ENCODE peak calls at places on chromosomes 6 and 20, in nine cellular contexts. B, F, S, P, D, Z, Y, J and H are unnamed samples.

GRCh38 chr6:168515376-168515775 is 74.4 kb downstream of the SMOC2 start:
- DNase-seq in S (no peak), P (no peak), D (no peak), B (no peak), F (no peak), J (no peak), Z (no peak), Y (no peak), H (no peak)

GRCh38 chr6:166998256-166999144 is 697 bp upstream of the CEP43 start:
- DNase-seq in F (peak), P (no peak), D (no peak), B (no peak), Y (peak), Z (peak), J (peak), S (no peak), H (peak)

GRCh38 chr6:99282479-99283062 is 66.9 kb downstream of the FAXC start:
- DNase-seq in D (no peak), P (peak), F (peak), Y (peak), B (no peak), Z (peak), J (no peak), S (no peak), H (peak)

GRCh38 chr6:151807513-151808330 is at the start of gene ESR1:
- DNase-seq in Y (no peak), F (peak), J (no peak), P (no peak), D (no peak), Z (no peak), S (no peak), B (peak), H (no peak)

GRCh38 chr20:57902478-57902877 is 192.7 kb upstream of the PMEPA1 start:
- DNase-seq in P (peak), Y (peak), F (no peak), Z (no peak), D (no peak), B (no peak), J (no peak), S (peak), H (no peak)

GRCh38 chr20:63846128-63846771 is 15.0 kb upstream of the ABHD16B start:
- DNase-seq in S (no peak), F (no peak), J (no peak), D (no peak), Z (peak), B (no peak), P (no peak), Y (no peak), H (no peak)

GRCh38 chr6:98036344-98036743 is 753.3 kb upstream of the MMS22L start:
- DNase-seq in B (no peak), J (no peak), F (no peak), S (no peak), Y (no peak), D (no peak), Z (no peak), P (no peak), H (no peak)

GRCh38 chr20:12153616-12154015 is 235.9 kb downstream of the BTBD3 start:
- DNase-seq in P (peak), J (no peak), S (no peak), F (no peak), Y (no peak), B (peak), D (no peak), Z (no peak), H (peak)

GRCh38 chr20:57773059-57773815 is 63.4 kb upstream of the PMEPA1 start:
- DNase-seq in J (no peak), S (no peak), F (no peak), Z (no peak), Y (no peak), D (no peak), B (no peak), P (no peak), H (no peak)

GRCh38 chr6:15269619-15270018 is 23.8 kb downstream of the JARID2 start:
- DNase-seq in P (no peak), B (no peak), F (no peak), J (no peak), Y (no peak), D (no peak), Z (no peak), S (no peak), H (no peak)

GRCh38 chr20:5033566-5033965 is 32.3 kb upstream of the SLC23A2 start:
- DNase-seq in J (no peak), B (no peak), S (no peak), Y (no peak), D (no peak), P (peak), Z (no peak), F (no peak), H (no peak)

GRCh38 chr6:45493761-45494160 is 116.0 kb upstream of the SUPT3H start:
- DNase-seq in Y (no peak), P (no peak), D (no peak), F (no peak), B (no peak), S (no peak), J (no peak), Z (no peak), H (no peak)

GRCh38 chr6:36912583-36912982 is 26.8 kb downstream of the C6orf89 start:
- DNase-seq in Z (no peak), F (no peak), S (peak), Y (peak), D (peak), J (peak), B (peak), P (peak), H (no peak)

GRCh38 chr20:4014031-4014474 is 1.3 kb downstream of the RNF24 start:
- DNase-seq in P (peak), Y (peak), F (peak), D (no peak), S (peak), B (peak), J (no peak), Z (no peak), H (peak)

GRCh38 chr6:52571099-52571755 is 5.6 kb downstream of the TRAM2 start:
- DNase-seq in Y (no peak), Z (no peak), P (no peak), D (no peak), B (no peak), J (no peak), S (no peak), F (peak), H (no peak)

GRCh38 chr6:146819596-146820320 is 221.0 kb downstream of the ADGB start:
- DNase-seq in B (no peak), Z (no peak), D (no peak), J (no peak), F (no peak), S (no peak), Y (no peak), P (peak), H (no peak)

GRCh38 chr20:59123011-59123676 is 40.5 kb upstream of the ZNF831 start:
- DNase-seq in J (no peak), S (no peak), P (no peak), F (no peak), Y (no peak), D (no peak), Z (no peak), B (no peak), H (no peak)

GRCh38 chr6:158487495-158487894 is 72.4 kb upstream of the TMEM181 start:
- DNase-seq in S (no peak), Y (no peak), Z (no peak), F (no peak), D (no peak), P (no peak), J (no peak), B (no peak), H (no peak)

GRCh38 chr6:107740496-107741190 is 83.5 kb downstream of the SCML4 start:
- DNase-seq in P (no peak), Z (no peak), Y (no peak), S (no peak), F (no peak), B (no peak), J (no peak), D (no peak), H (no peak)